ENCODE peak calls at places on chromosomes 2 and 18, in seven cellular contexts. One of them, this sample, is unnamed.

GRCh38 chr2:190978389-190979053 is 35.5 kb downstream of the STAT1 start:
- DNase-seq in uterus: no peak
- DNase-seq in body of pancreas: no peak
- DNase-seq in CD4-positive, alpha-beta T cell: no peak
- DNase-seq in mesenchymal stem cell: peak
- DNase-seq in coronary artery: no peak
- DNase-seq in heart right ventricle: no peak
- DNase-seq in this sample: no peak

GRCh38 chr2:113225505-113226259 is 51.9 kb downstream of the PSD4 start:
- DNase-seq in coronary artery: no peak
- DNase-seq in heart right ventricle: no peak
- DNase-seq in uterus: no peak
- DNase-seq in body of pancreas: no peak
- DNase-seq in CD4-positive, alpha-beta T cell: no peak
- DNase-seq in mesenchymal stem cell: peak
- DNase-seq in this sample: peak

GRCh38 chr2:29829841-29830240 is 91.5 kb downstream of the ALK start:
- DNase-seq in body of pancreas: no peak
- DNase-seq in heart right ventricle: no peak
- DNase-seq in coronary artery: no peak
- DNase-seq in mesenchymal stem cell: no peak
- DNase-seq in uterus: no peak
- DNase-seq in CD4-positive, alpha-beta T cell: no peak
- DNase-seq in this sample: no peak

GRCh38 chr18:2988041-2988794 is 24.7 kb downstream of the LPIN2 start:
- DNase-seq in coronary artery: no peak
- DNase-seq in uterus: no peak
- DNase-seq in mesenchymal stem cell: peak
- DNase-seq in heart right ventricle: no peak
- DNase-seq in body of pancreas: no peak
- DNase-seq in CD4-positive, alpha-beta T cell: no peak
- DNase-seq in this sample: peak

GRCh38 chr18:14970027-14970426 is 222.1 kb downstream of the ANKRD30B start:
- DNase-seq in body of pancreas: no peak
- DNase-seq in coronary artery: no peak
- DNase-seq in mesenchymal stem cell: no peak
- DNase-seq in uterus: no peak
- DNase-seq in CD4-positive, alpha-beta T cell: no peak
- DNase-seq in heart right ventricle: no peak
- DNase-seq in this sample: peak

GRCh38 chr2:69171070-69171811 is 158.3 kb downstream of the ANTXR1 start:
- DNase-seq in body of pancreas: no peak
- DNase-seq in mesenchymal stem cell: no peak
- DNase-seq in coronary artery: no peak
- DNase-seq in CD4-positive, alpha-beta T cell: no peak
- DNase-seq in heart right ventricle: no peak
- DNase-seq in uterus: no peak
- DNase-seq in this sample: no peak

GRCh38 chr2:158998486-158999248 is 30.2 kb downstream of the TANC1 start:
- DNase-seq in uterus: no peak
- DNase-seq in CD4-positive, alpha-beta T cell: no peak
- DNase-seq in heart right ventricle: no peak
- DNase-seq in mesenchymal stem cell: peak
- DNase-seq in body of pancreas: no peak
- DNase-seq in coronary artery: no peak
- DNase-seq in this sample: peak

GRCh38 chr2:120897399-120897798 is 161.7 kb downstream of the GLI2 start:
- DNase-seq in uterus: no peak
- DNase-seq in coronary artery: no peak
- DNase-seq in CD4-positive, alpha-beta T cell: no peak
- DNase-seq in heart right ventricle: no peak
- DNase-seq in mesenchymal stem cell: no peak
- DNase-seq in body of pancreas: no peak
- DNase-seq in this sample: no peak

GRCh38 chr2:54041135-54041534 is 70.3 kb upstream of the PSME4 start:
- DNase-seq in heart right ventricle: no peak
- DNase-seq in uterus: no peak
- DNase-seq in coronary artery: no peak
- DNase-seq in body of pancreas: no peak
- DNase-seq in mesenchymal stem cell: no peak
- DNase-seq in CD4-positive, alpha-beta T cell: no peak
- DNase-seq in this sample: peak

GRCh38 chr2:96100893-96101304 is 15.5 kb downstream of the ADRA2B start:
- DNase-seq in uterus: no peak
- DNase-seq in CD4-positive, alpha-beta T cell: no peak
- DNase-seq in heart right ventricle: no peak
- DNase-seq in mesenchymal stem cell: no peak
- DNase-seq in body of pancreas: peak
- DNase-seq in coronary artery: peak
- DNase-seq in this sample: no peak

GRCh38 chr2:174752403-174753037 is 11.8 kb downstream of the CHRNA1 start:
- DNase-seq in uterus: no peak
- DNase-seq in body of pancreas: no peak
- DNase-seq in heart right ventricle: no peak
- DNase-seq in CD4-positive, alpha-beta T cell: no peak
- DNase-seq in mesenchymal stem cell: no peak
- DNase-seq in coronary artery: no peak
- DNase-seq in this sample: no peak

GRCh38 chr2:109346601-109347228 is 217.7 kb downstream of the SH3RF3 start:
- DNase-seq in heart right ventricle: no peak
- DNase-seq in body of pancreas: no peak
- DNase-seq in CD4-positive, alpha-beta T cell: no peak
- DNase-seq in coronary artery: no peak
- DNase-seq in mesenchymal stem cell: no peak
- DNase-seq in uterus: no peak
- DNase-seq in this sample: no peak

GRCh38 chr2:173502296-173502695 is 147.6 kb downstream of the CDCA7 start:
- DNase-seq in heart right ventricle: no peak
- DNase-seq in uterus: no peak
- DNase-seq in mesenchymal stem cell: no peak
- DNase-seq in coronary artery: no peak
- DNase-seq in body of pancreas: no peak
- DNase-seq in CD4-positive, alpha-beta T cell: no peak
- DNase-seq in this sample: no peak

GRCh38 chr18:35182151-35182550 is 58.7 kb upstream of the ZNF397 start:
- DNase-seq in coronary artery: no peak
- DNase-seq in uterus: no peak
- DNase-seq in CD4-positive, alpha-beta T cell: no peak
- DNase-seq in mesenchymal stem cell: no peak
- DNase-seq in heart right ventricle: no peak
- DNase-seq in body of pancreas: no peak
- DNase-seq in this sample: no peak

GRCh38 chr2:198966269-198966668 is 491.5 kb downstream of the SATB2 start:
- DNase-seq in CD4-positive, alpha-beta T cell: no peak
- DNase-seq in body of pancreas: no peak
- DNase-seq in uterus: no peak
- DNase-seq in mesenchymal stem cell: no peak
- DNase-seq in heart right ventricle: no peak
- DNase-seq in coronary artery: no peak
- DNase-seq in this sample: no peak

GRCh38 chr2:55030766-55031165 is 19.5 kb downstream of the RTN4 start:
- DNase-seq in mesenchymal stem cell: no peak
- DNase-seq in uterus: no peak
- DNase-seq in body of pancreas: no peak
- DNase-seq in coronary artery: no peak
- DNase-seq in heart right ventricle: no peak
- DNase-seq in CD4-positive, alpha-beta T cell: no peak
- DNase-seq in this sample: no peak

GRCh38 chr2:101699939-101700442 is 2.5 kb downstream of the MAP4K4 start:
- DNase-seq in coronary artery: no peak
- DNase-seq in heart right ventricle: no peak
- DNase-seq in CD4-positive, alpha-beta T cell: no peak
- DNase-seq in body of pancreas: no peak
- DNase-seq in mesenchymal stem cell: peak
- DNase-seq in uterus: no peak
- DNase-seq in this sample: peak

GRCh38 chr18:2881490-2882195 is 34.8 kb downstream of the EMILIN2 start:
- DNase-seq in uterus: peak
- DNase-seq in mesenchymal stem cell: no peak
- DNase-seq in body of pancreas: no peak
- DNase-seq in heart right ventricle: peak
- DNase-seq in coronary artery: peak
- DNase-seq in CD4-positive, alpha-beta T cell: no peak
- DNase-seq in this sample: peak

GRCh38 chr2:240818543-240819403 is 1.2 kb downstream of the KIF1A start:
- DNase-seq in CD4-positive, alpha-beta T cell: no peak
- DNase-seq in mesenchymal stem cell: no peak
- DNase-seq in uterus: no peak
- DNase-seq in heart right ventricle: no peak
- DNase-seq in body of pancreas: peak
- DNase-seq in coronary artery: no peak
- DNase-seq in this sample: peak

GRCh38 chr2:102147935-102148334 is 5.4 kb downstream of the IL1R1 start:
- DNase-seq in heart right ventricle: no peak
- DNase-seq in body of pancreas: no peak
- DNase-seq in mesenchymal stem cell: peak
- DNase-seq in coronary artery: no peak
- DNase-seq in uterus: no peak
- DNase-seq in CD4-positive, alpha-beta T cell: no peak
- DNase-seq in this sample: no peak

GRCh38 chr2:20365249-20365817 is 14.7 kb upstream of the PUM2 start:
- DNase-seq in coronary artery: no peak
- DNase-seq in CD4-positive, alpha-beta T cell: no peak
- DNase-seq in uterus: no peak
- DNase-seq in body of pancreas: no peak
- DNase-seq in mesenchymal stem cell: peak
- DNase-seq in heart right ventricle: no peak
- DNase-seq in this sample: peak

DNA sequence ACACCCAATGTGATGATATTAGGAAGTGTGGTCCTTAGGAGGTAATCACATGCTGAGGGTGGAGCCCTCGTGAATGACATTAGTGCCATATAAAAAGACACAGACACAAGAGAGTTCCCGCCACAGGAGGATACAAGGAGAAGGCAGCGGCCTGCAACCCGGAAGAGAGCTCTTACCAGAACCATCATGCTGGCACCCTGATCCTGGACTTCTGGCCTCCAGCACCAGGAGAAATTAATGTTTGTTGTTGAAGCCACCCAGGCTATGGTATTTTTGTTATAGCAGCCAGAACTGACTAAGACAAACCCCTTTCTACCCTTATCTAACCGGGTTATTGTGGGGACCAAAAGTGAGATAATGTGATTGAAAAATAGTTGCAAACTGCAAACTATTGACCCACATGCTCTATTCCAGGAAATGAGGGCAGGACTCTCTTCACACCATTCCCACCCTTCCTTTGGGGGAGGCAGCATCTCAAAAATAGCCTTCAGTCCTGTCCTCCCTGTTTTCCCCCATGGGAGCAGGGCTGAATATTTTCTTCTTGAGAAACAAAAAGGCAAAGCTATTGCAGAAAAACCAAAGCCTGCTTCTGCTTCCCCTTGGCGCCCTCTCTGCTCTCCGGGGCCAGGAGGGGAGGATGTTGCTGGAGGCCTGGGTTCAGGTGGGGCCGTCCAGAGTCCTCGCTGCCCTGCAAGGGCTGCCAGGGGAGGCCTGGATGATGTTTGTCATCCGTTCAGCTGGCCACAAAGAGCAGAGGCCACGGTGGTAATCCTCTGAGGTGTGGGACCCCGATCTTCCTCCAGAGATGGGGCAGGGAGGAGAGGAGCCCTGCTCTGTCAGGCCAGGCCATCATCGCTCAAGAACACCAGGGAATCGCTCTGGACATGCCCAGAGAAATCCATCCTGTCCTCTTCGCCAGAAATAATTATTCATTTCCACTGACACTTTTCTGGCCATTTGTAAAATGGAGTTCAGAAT is 73.8 kb upstream of the HAAO start:
- DNase-seq in uterus: peak
- DNase-seq in coronary artery: no peak
- DNase-seq in heart right ventricle: peak
- DNase-seq in mesenchymal stem cell: no peak
- DNase-seq in CD4-positive, alpha-beta T cell: no peak
- DNase-seq in body of pancreas: no peak
- DNase-seq in this sample: no peak
- H3K27ac ChIP-seq in uterus: peak
- H3K27ac ChIP-seq in coronary artery: peak
- H3K27ac ChIP-seq in heart right ventricle: peak
- H3K27ac ChIP-seq in mesenchymal stem cell: no peak
- H3K27ac ChIP-seq in CD4-positive, alpha-beta T cell: no peak
- H3K27ac ChIP-seq in body of pancreas: no peak
- H3K27ac ChIP-seq in this sample: no peak

DNA sequence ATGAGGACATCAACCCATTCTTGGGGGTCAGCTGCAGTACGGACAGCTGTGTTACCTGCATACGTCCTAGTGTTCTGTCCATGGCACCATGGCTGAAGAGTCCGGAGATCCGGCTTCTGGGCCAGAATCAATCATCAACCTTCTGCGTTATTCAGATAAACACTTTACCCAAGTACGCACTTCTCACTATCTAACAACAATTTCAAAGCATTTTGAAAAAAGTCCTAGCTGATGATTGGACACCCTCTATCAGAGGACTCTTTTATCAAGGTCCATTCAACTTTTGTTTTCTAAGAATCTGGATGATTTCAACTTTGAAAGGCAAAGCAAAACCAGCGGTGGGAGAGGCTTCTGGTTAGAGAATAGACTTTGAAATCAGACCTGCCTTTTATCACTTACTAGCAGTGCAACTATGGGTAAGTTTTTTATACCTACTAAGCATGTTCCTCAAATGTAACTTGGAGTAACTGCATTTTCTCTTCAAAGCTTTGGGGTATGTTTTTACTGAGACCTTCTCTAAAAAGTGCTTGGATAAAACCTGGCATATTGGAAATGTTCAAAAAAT is 293.7 kb upstream of the TNP1 start:
- DNase-seq in coronary artery: no peak
- DNase-seq in body of pancreas: no peak
- DNase-seq in heart right ventricle: no peak
- DNase-seq in uterus: no peak
- DNase-seq in mesenchymal stem cell: no peak
- DNase-seq in CD4-positive, alpha-beta T cell: no peak
- DNase-seq in this sample: no peak
- H3K27ac ChIP-seq in coronary artery: no peak
- H3K27ac ChIP-seq in body of pancreas: no peak
- H3K27ac ChIP-seq in heart right ventricle: no peak
- H3K27ac ChIP-seq in uterus: no peak
- H3K27ac ChIP-seq in mesenchymal stem cell: no peak
- H3K27ac ChIP-seq in CD4-positive, alpha-beta T cell: no peak
- H3K27ac ChIP-seq in this sample: no peak

GRCh38 chr2:207073791-207074678 is 91.7 kb downstream of the KLF7 start:
- DNase-seq in uterus: no peak
- DNase-seq in coronary artery: no peak
- DNase-seq in CD4-positive, alpha-beta T cell: no peak
- DNase-seq in body of pancreas: no peak
- DNase-seq in mesenchymal stem cell: peak
- DNase-seq in heart right ventricle: no peak
- DNase-seq in this sample: no peak
- H3K27ac ChIP-seq in uterus: peak
- H3K27ac ChIP-seq in coronary artery: peak
- H3K27ac ChIP-seq in CD4-positive, alpha-beta T cell: no peak
- H3K27ac ChIP-seq in body of pancreas: no peak
- H3K27ac ChIP-seq in mesenchymal stem cell: no peak
- H3K27ac ChIP-seq in heart right ventricle: peak
- H3K27ac ChIP-seq in this sample: no peak

GRCh38 chr2:28477645-28478044 is 18.2 kb upstream of the PLB1 start:
- DNase-seq in coronary artery: no peak
- DNase-seq in heart right ventricle: no peak
- DNase-seq in uterus: no peak
- DNase-seq in mesenchymal stem cell: no peak
- DNase-seq in CD4-positive, alpha-beta T cell: no peak
- DNase-seq in body of pancreas: no peak
- DNase-seq in this sample: no peak
- H3K27ac ChIP-seq in coronary artery: no peak
- H3K27ac ChIP-seq in heart right ventricle: no peak
- H3K27ac ChIP-seq in uterus: no peak
- H3K27ac ChIP-seq in mesenchymal stem cell: no peak
- H3K27ac ChIP-seq in CD4-positive, alpha-beta T cell: no peak
- H3K27ac ChIP-seq in body of pancreas: no peak
- H3K27ac ChIP-seq in this sample: no peak

This sample was measured in osteoblast.